ENCODE peak calls at places on chromosome 12, in ten cellular contexts. Y is RKO; O is astrocyte of the spinal cord; F is neural progenitor cell; G is NCI-H1092 treated with DMSO at 0.1 percent for 48 hours; Z is A549; U is psoas muscle; R is GM23338; Q is head of caudate nucleus; E is activated CD4-positive, CD25-positive, alpha-beta regulatory T cell treated with anti-CD3 and anti-CD28 coated beads, Interleukin-2, amount 50 U/mL, for 72 hours. J is an unnamed sample.

GRCh38 chr12:57033428-57033827 is 16.5 kb downstream of the MYO1A start:
- DNase-seq in R (no peak), F (no peak), U (no peak), E (no peak), G (no peak), O (no peak), Q (no peak), Z (no peak), Y (no peak), J (no peak)

GRCh38 chr12:56104815-56105476 is 587 bp downstream of the PA2G4 start:
- DNase-seq in Y (peak), F (no peak), O (no peak), Q (no peak), E (no peak), Z (peak), G (no peak), R (peak), U (peak), J (no peak)

GRCh38 chr12:3225154-3225795 is 148.1 kb downstream of the TSPAN9 start:
- DNase-seq in E (no peak), R (no peak), O (peak), Q (no peak), Z (no peak), F (no peak), U (no peak), G (no peak), Y (no peak), J (no peak)

GRCh38 chr12:116037941-116038837 is 239.3 kb downstream of the MED13L start:
- DNase-seq in Y (no peak), G (no peak), E (no peak), U (no peak), F (no peak), Z (peak), R (no peak), Q (no peak), O (peak), J (no peak)

GRCh38 chr12:49665384-49665783 is 41.8 kb downstream of the FMNL3 start:
- DNase-seq in Q (no peak), R (no peak), E (no peak), F (no peak), G (no peak), Y (no peak), O (peak), U (no peak), Z (no peak), J (no peak)

GRCh38 chr12:6946033-6946919 is 2.5 kb downstream of the C12orf57 start:
- DNase-seq in Q (no peak), E (peak), Z (peak), O (no peak), Y (no peak), G (peak), F (peak), U (peak), R (peak), J (no peak)

GRCh38 chr12:69284131-69284530 is 44.8 kb downstream of the CPSF6 start:
- DNase-seq in R (peak), F (peak), Z (peak), U (peak), O (peak), G (peak), E (no peak), Q (peak), Y (peak), J (peak)

GRCh38 chr12:79441534-79441933 is 249.2 kb downstream of the PAWR start:
- DNase-seq in Y (no peak), G (no peak), F (no peak), O (no peak), E (no peak), U (no peak), R (peak), Z (no peak), Q (no peak), J (no peak)

GRCh38 chr12:127083028-127083949 is 1183.7 kb upstream of the TMEM132C start:
- DNase-seq in E (no peak), U (no peak), R (peak), Y (peak), F (peak), Z (peak), G (peak), O (peak), Q (no peak), J (no peak)

GRCh38 chr12:128690641-128691040 is 133.1 kb downstream of the SLC15A4 start:
- DNase-seq in Z (no peak), U (no peak), O (no peak), F (no peak), G (no peak), Y (no peak), E (no peak), Q (no peak), R (no peak), J (no peak)

GRCh38 chr12:8609061-8609570 is 3.5 kb downstream of the AICDA start:
- DNase-seq in R (peak), Z (peak), U (no peak), Q (no peak), G (peak), F (peak), E (no peak), Y (peak), O (peak), J (no peak)

GRCh38 chr12:21559855-21560569 is 33.9 kb downstream of the SPX start:
- DNase-seq in R (no peak), F (no peak), U (no peak), G (no peak), Q (no peak), Y (peak), E (no peak), O (peak), Z (peak), J (no peak)

GRCh38 chr12:46771268-46771837 is 54.4 kb downstream of the SLC38A4 start:
- DNase-seq in R (peak), Z (no peak), Q (no peak), O (peak), F (no peak), Y (no peak), E (no peak), U (no peak), G (no peak), J (no peak)

GRCh38 chr12:67692135-67692534 is 43.6 kb downstream of the DYRK2 start:
- DNase-seq in F (no peak), Z (no peak), Y (no peak), G (no peak), Q (no peak), E (no peak), R (no peak), U (no peak), O (no peak), J (no peak)

GRCh38 chr12:53352331-53353258 is 16.4 kb upstream of the SP7 start:
- DNase-seq in F (peak), E (peak), Y (peak), Q (peak), U (peak), Z (peak), R (peak), G (peak), O (peak), J (peak)

GRCh38 chr12:50477241-50477832 is 27.4 kb upstream of the DIP2B start:
- DNase-seq in O (no peak), Z (no peak), U (no peak), G (no peak), R (no peak), E (no peak), Y (no peak), F (no peak), Q (no peak), J (no peak)

GRCh38 chr12:115439008-115439601 is 755.1 kb upstream of the TBX3 start:
- DNase-seq in E (no peak), Z (no peak), F (no peak), Q (no peak), O (no peak), R (no peak), U (no peak), Y (no peak), G (no peak), J (no peak)

GRCh38 chr12:8508224-8508623 is 5.1 kb upstream of the CLEC4D start:
- DNase-seq in E (no peak), U (no peak), R (peak), F (no peak), Q (no peak), G (no peak), O (no peak), Y (no peak), Z (no peak), J (no peak)

GRCh38 chr12:76462668-76463224 is 96.8 kb downstream of the OSBPL8 start:
- DNase-seq in G (no peak), U (no peak), Y (no peak), F (no peak), Z (no peak), O (no peak), Q (no peak), R (no peak), E (no peak), J (no peak)

GRCh38 chr12:112018571-112019237 is 5.5 kb downstream of the ERP29 start:
- DNase-seq in F (no peak), U (no peak), Y (peak), O (peak), R (no peak), E (no peak), Z (no peak), Q (no peak), G (peak), J (no peak)

GRCh38 chr12:12099102-12099501 is 28.4 kb downstream of the BCL2L14 start:
- DNase-seq in O (no peak), F (no peak), E (no peak), Y (no peak), Q (no peak), G (no peak), U (no peak), R (no peak), Z (no peak), J (no peak)

GRCh38 chr12:45732250-45732649 is 2.7 kb downstream of the ARID2 start:
- DNase-seq in U (no peak), G (no peak), Z (no peak), Y (peak), E (no peak), R (no peak), Q (no peak), F (no peak), O (peak), J (no peak)

GRCh38 chr12:85413266-85413665 is 133.2 kb downstream of the ALX1 start:
- DNase-seq in G (no peak), Q (no peak), O (no peak), R (no peak), Z (no peak), F (no peak), U (no peak), E (no peak), Y (peak), J (no peak)

J was measured in lower leg skin.